ENCODE peak calls at places on chromosomes 5 and 9, in ten cellular contexts. B is MV-4-11, T is T-cell, V is midbrain, N is activated T-helper 1 cell treated with Interleukin-2 at 50 U/mL for 16 hours, O is GM04504, K is NAMALWA, F is astrocyte of the cerebellum, H is thyroid gland, Y is HTR-8/SVneo. X is an unnamed sample.
A peak's percentile ranks its signal among the peaks of the same experiment; 100 is the strongest.

GRCh38 chr9:99621040-99621439 is 200.6 kb upstream of the NR4A3 start:
- DNase-seq in B (no peak), T (no peak), V (no peak), N (no peak), O (no peak), K (no peak), F (no peak), H (no peak), Y (no peak), X (no peak)

GRCh38 chr5:178547052-178547666 is 43.0 kb downstream of the COL23A1 start:
- DNase-seq in B (no peak), T (no peak), V (no peak), N (no peak), O (no peak), K (no peak), F (no peak), H (no peak), Y (no peak), X (no peak)

GRCh38 chr9:38066907-38067610 is 2.0 kb downstream of the SHB start:
- DNase-seq in B (no peak), T (no peak), V (no peak), N (peak; percentile 5), O (no peak), K (no peak), F (no peak), H (peak; percentile 82), Y (no peak), X (no peak)

GRCh38 chr9:3441197-3441816 is 84.5 kb downstream of the RFX3 start:
- DNase-seq in B (peak; percentile 83), T (peak; percentile 17), V (peak; percentile 27), N (no peak), O (peak; percentile 26), K (peak; percentile 79), F (peak; percentile 55), H (peak; percentile 44), Y (peak; percentile 28), X (no peak)

GRCh38 chr9:128414461-128414860 is 6.2 kb upstream of the CERCAM start:
- DNase-seq in B (no peak), T (no peak), V (no peak), N (no peak), O (no peak), K (no peak), F (no peak), H (no peak), Y (no peak), X (no peak)

GRCh38 chr5:6159864-6160199 is 218.5 kb downstream of the MED10 start:
- DNase-seq in B (no peak), T (no peak), V (no peak), N (no peak), O (no peak), K (no peak), F (no peak), H (no peak), Y (no peak), X (no peak)

GRCh38 chr5:124783794-124784193 is 37.4 kb upstream of the ZNF608 start:
- DNase-seq in B (peak; percentile 44), T (no peak), V (peak; percentile 38), N (no peak), O (peak; percentile 35), K (no peak), F (no peak), H (no peak), Y (no peak), X (no peak)

GRCh38 chr5:155651-156410 is 35.5 kb upstream of the LRRC14B start:
- DNase-seq in B (no peak), T (no peak), V (no peak), N (no peak), O (no peak), K (no peak), F (no peak), H (no peak), Y (no peak), X (no peak)

GRCh38 chr5:93677344-93678021 is 63.9 kb downstream of the POU5F2 start:
- DNase-seq in B (no peak), T (no peak), V (no peak), N (no peak), O (peak; percentile 83), K (no peak), F (peak; percentile 95), H (peak; percentile 94), Y (peak; percentile 72), X (peak; percentile 67)

GRCh38 chr5:181191526-181192336 is 13.3 kb downstream of the TRIM7 start:
- DNase-seq in B (no peak), T (peak; percentile 87), V (no peak), N (peak; percentile 94), O (peak; percentile 90), K (peak; percentile 97), F (peak; percentile 85), H (peak; percentile 94), Y (peak; percentile 84), X (peak; percentile 98)

GRCh38 chr5:149271717-149272558 is at the start of gene AFAP1L1:
- DNase-seq in B (no peak), T (no peak), V (peak; percentile 9), N (no peak), O (no peak), K (no peak), F (no peak), H (peak; percentile 51), Y (peak; percentile 53), X (peak; percentile 23)

GRCh38 chr5:101390317-101390908 is 487.3 kb upstream of the ST8SIA4 start:
- DNase-seq in B (peak; percentile 28), T (no peak), V (peak; percentile 52), N (no peak), O (peak; percentile 23), K (peak; percentile 57), F (peak; percentile 44), H (peak; percentile 7), Y (peak; percentile 1), X (peak; percentile 62)

GRCh38 chr9:94086468-94086867 is 2.2 kb downstream of the PTPDC1 start:
- DNase-seq in B (no peak), T (no peak), V (no peak), N (no peak), O (peak; percentile 45), K (no peak), F (peak; percentile 47), H (no peak), Y (no peak), X (no peak)

GRCh38 chr9:88313364-88314220 is 74.7 kb upstream of the SPIN1 start:
- DNase-seq in B (peak; percentile 31), T (no peak), V (no peak), N (no peak), O (no peak), K (no peak), F (no peak), H (no peak), Y (no peak), X (no peak)

GRCh38 chr5:80569086-80569960 is 757 bp downstream of the ANKRD34B start:
- DNase-seq in B (no peak), T (no peak), V (no peak), N (no peak), O (no peak), K (no peak), F (no peak), H (no peak), Y (no peak), X (peak; percentile 23)

GRCh38 chr9:96615421-96615820 is 4.2 kb downstream of the CDC14B start:
- DNase-seq in B (no peak), T (no peak), V (no peak), N (no peak), O (no peak), K (no peak), F (no peak), H (no peak), Y (no peak), X (no peak)

GRCh38 chr9:37262410-37262809 is 142.0 kb downstream of the ZCCHC7 start:
- DNase-seq in B (no peak), T (no peak), V (peak; percentile 53), N (no peak), O (no peak), K (no peak), F (peak; percentile 22), H (peak; percentile 25), Y (peak; percentile 8), X (no peak)

GRCh38 chr9:20623021-20623747 is 885 bp upstream of the MLLT3 start:
- DNase-seq in B (no peak), T (peak; percentile 57), V (peak; percentile 38), N (peak; percentile 44), O (no peak), K (peak; percentile 57), F (no peak), H (peak; percentile 56), Y (no peak), X (peak; percentile 15)

GRCh38 chr9:115945009-115945431 is 208.6 kb upstream of the PAPPA start:
- DNase-seq in B (peak; percentile 2), T (no peak), V (no peak), N (no peak), O (no peak), K (no peak), F (no peak), H (no peak), Y (no peak), X (no peak)

GRCh38 chr5:176676361-176676824 is 29.1 kb downstream of the TSPAN17 start:
- DNase-seq in B (peak; percentile 82), T (no peak), V (no peak), N (no peak), O (peak; percentile 42), K (no peak), F (no peak), H (peak; percentile 37), Y (peak; percentile 60), X (no peak)

GRCh38 chr9:136095028-136095494 is at the start of gene NACC2:
- DNase-seq in B (peak; percentile 31), T (no peak), V (peak; percentile 25), N (no peak), O (no peak), K (no peak), F (no peak), H (peak; percentile 70), Y (no peak), X (peak; percentile 38)

GRCh38 chr9:35517136-35517535 is 27.2 kb downstream of the RUSC2 start:
- DNase-seq in B (no peak), T (no peak), V (peak; percentile 92), N (no peak), O (no peak), K (no peak), F (no peak), H (no peak), Y (no peak), X (no peak)

GRCh38 chr5:178346607-178347334 is 114.2 kb upstream of the PHYKPL start:
- DNase-seq in B (no peak), T (no peak), V (peak; percentile 49), N (no peak), O (no peak), K (no peak), F (no peak), H (no peak), Y (no peak), X (no peak)

GRCh38 chr9:18580146-18580545 is 106.2 kb downstream of the ADAMTSL1 start:
- DNase-seq in B (no peak), T (no peak), V (no peak), N (no peak), O (no peak), K (no peak), F (no peak), H (no peak), Y (no peak), X (no peak)

GRCh38 chr9:136081113-136081825 is 13.8 kb downstream of the NACC2 start:
- DNase-seq in B (peak; percentile 10), T (no peak), V (no peak), N (no peak), O (no peak), K (no peak), F (no peak), H (peak; percentile 54), Y (no peak), X (no peak)

GRCh38 chr9:126144617-126145456 is 181.8 kb upstream of the MVB12B start:
- DNase-seq in B (peak; percentile 30), T (no peak), V (no peak), N (no peak), O (no peak), K (no peak), F (no peak), H (no peak), Y (no peak), X (no peak)

X was measured in neuronal stem cell.